ENCODE peak calls at places on chromosomes 2 and 18, in ten cellular contexts. H, D, J, P, O, C, W, B, F and K are unnamed samples.

GRCh38 chr18:78625895-78626294 is 353.7 kb upstream of the SALL3 start:
- DNase-seq in H (no peak), D (no peak), J (no peak), P (no peak), O (no peak), C (no peak), W (no peak), B (no peak), F (no peak), K (no peak)

GRCh38 chr2:190100298-190100697 is 37.8 kb upstream of the MSTN start:
- DNase-seq in H (no peak), D (no peak), J (no peak), P (no peak), O (no peak), C (no peak), W (no peak), B (no peak), F (no peak), K (no peak)

GRCh38 chr2:68330691-68331090 is 10.9 kb upstream of the CNRIP1 start:
- DNase-seq in H (no peak), D (no peak), J (no peak), P (no peak), O (peak; percentile 46), C (peak; percentile 12), W (peak; percentile 27), B (no peak), F (no peak), K (no peak)

GRCh38 chr2:239609162-239609561 is 208.3 kb upstream of the HDAC4 start:
- DNase-seq in H (no peak), D (no peak), J (no peak), P (no peak), O (no peak), C (no peak), W (no peak), B (no peak), F (no peak), K (no peak)

GRCh38 chr2:109031481-109032228 is 42.6 kb upstream of the EDAR start:
- DNase-seq in H (peak; percentile 74), D (peak; percentile 12), J (peak; percentile 63), P (peak; percentile 48), O (peak; percentile 35), C (peak; percentile 22), W (peak; percentile 26), B (peak; percentile 92), F (peak; percentile 20), K (peak; percentile 66)

GRCh38 chr2:10868465-10869314 is 43.0 kb upstream of the KCNF1 start:
- DNase-seq in H (no peak), D (peak; percentile 58), J (peak; percentile 75), P (no peak), O (peak; percentile 32), C (peak; percentile 13), W (peak; percentile 13), B (no peak), F (peak; percentile 5), K (no peak)

GRCh38 chr2:135925571-135925970 is 49.3 kb upstream of the MCM6 start:
- DNase-seq in H (no peak), D (no peak), J (no peak), P (no peak), O (peak; percentile 43), C (peak; percentile 51), W (peak; percentile 66), B (no peak), F (peak; percentile 25), K (no peak)

GRCh38 chr2:236998250-236998649 is 87.4 kb upstream of the COPS8 start:
- DNase-seq in H (no peak), D (peak; percentile 76), J (no peak), P (no peak), O (peak; percentile 64), C (peak; percentile 18), W (peak; percentile 36), B (no peak), F (peak; percentile 62), K (no peak)

GRCh38 chr2:1874101-1874865 is 130.0 kb upstream of the PXDN start:
- DNase-seq in H (no peak), D (no peak), J (no peak), P (no peak), O (no peak), C (no peak), W (no peak), B (no peak), F (no peak), K (no peak)

GRCh38 chr2:237618449-237618848 is 8.9 kb upstream of the LRRFIP1 start:
- DNase-seq in H (no peak), D (no peak), J (no peak), P (no peak), O (peak; percentile 88), C (peak; percentile 39), W (peak; percentile 75), B (no peak), F (peak; percentile 76), K (no peak)

GRCh38 chr2:45729753-45730512 is 78.5 kb downstream of the PRKCE start:
- DNase-seq in H (no peak), D (no peak), J (no peak), P (peak; percentile 13), O (no peak), C (no peak), W (peak; percentile 22), B (no peak), F (no peak), K (no peak)

GRCh38 chr2:25418944-25419677 is 77.4 kb upstream of the DNMT3A start:
- DNase-seq in H (no peak), D (no peak), J (peak; percentile 53), P (no peak), O (peak; percentile 31), C (no peak), W (peak; percentile 3), B (no peak), F (no peak), K (no peak)
- H3K4me3 ChIP-seq in H (no peak overlapping the region), D (no peak overlapping the region), J (no peak overlapping the region), P (no peak overlapping the region), O (no peak overlapping the region), C (no peak overlapping the region), W (no peak overlapping the region), B (no peak overlapping the region), F (no peak overlapping the region), K (no peak overlapping the region)

GRCh38 chr2:105396254-105397024 is 2.4 kb downstream of the FHL2 start:
- DNase-seq in H (no peak), D (peak; percentile 92), J (no peak), P (no peak), O (peak; percentile 100), C (peak; percentile 96), W (peak; percentile 99), B (no peak), F (peak; percentile 95), K (peak; percentile 80)

GRCh38 chr2:105395691-105396090 is 3.2 kb downstream of the FHL2 start:
- DNase-seq in H (no peak), D (no peak), J (no peak), P (no peak), O (no peak), C (no peak), W (no peak), B (no peak), F (peak; percentile 37), K (no peak)

GRCh38 chr2:105398522-105399206 is at the start of gene FHL2:
- DNase-seq in H (peak; percentile 68), D (peak; percentile 77), J (peak; percentile 94), P (peak; percentile 79), O (peak; percentile 94), C (peak; percentile 88), W (peak; percentile 83), B (peak; percentile 73), F (peak; percentile 82), K (peak; percentile 92)

GRCh38 chr2:105397959-105398521 is 811 bp downstream of the FHL2 start:
- DNase-seq in H (no peak), D (peak; percentile 51), J (no peak), P (peak; percentile 29), O (peak; percentile 52), C (peak; percentile 35), W (peak; percentile 48), B (no peak), F (peak; percentile 69), K (no peak)

GRCh38 chr2:105397025-105397722 is 1.7 kb downstream of the FHL2 start:
- DNase-seq in H (no peak), D (no peak), J (no peak), P (no peak), O (peak; percentile 32), C (no peak), W (no peak), B (no peak), F (peak; percentile 65), K (no peak)
- H3K4me3 ChIP-seq in H (no peak overlapping the region), D (peak overlapping the region; percentile 92), J (peak overlapping the region; percentile 95), P (no peak overlapping the region), O (peak overlapping the region; percentile 89), C (peak overlapping the region; percentile 100), W (peak overlapping the region; percentile 22), B (no peak overlapping the region), F (peak overlapping the region; percentile 99), K (no peak overlapping the region)

GRCh38 chr18:57929922-57930321 is 114.1 kb upstream of the NEDD4L start:
- DNase-seq in H (no peak), D (no peak), J (no peak), P (no peak), O (no peak), C (no peak), W (no peak), B (no peak), F (no peak), K (no peak)

GRCh38 chr18:57930476-57930875 is 113.5 kb upstream of the NEDD4L start:
- DNase-seq in H (no peak), D (no peak), J (no peak), P (no peak), O (no peak), C (no peak), W (no peak), B (no peak), F (no peak), K (no peak)

GRCh38 chr18:57927511-57927910 is 116.5 kb upstream of the NEDD4L start:
- DNase-seq in H (no peak), D (no peak), J (no peak), P (no peak), O (no peak), C (no peak), W (no peak), B (no peak), F (no peak), K (no peak)

GRCh38 chr18:57928466-57928865 is 115.6 kb upstream of the NEDD4L start:
- DNase-seq in H (no peak), D (no peak), J (no peak), P (no peak), O (no peak), C (no peak), W (no peak), B (no peak), F (no peak), K (no peak)

DNA sequence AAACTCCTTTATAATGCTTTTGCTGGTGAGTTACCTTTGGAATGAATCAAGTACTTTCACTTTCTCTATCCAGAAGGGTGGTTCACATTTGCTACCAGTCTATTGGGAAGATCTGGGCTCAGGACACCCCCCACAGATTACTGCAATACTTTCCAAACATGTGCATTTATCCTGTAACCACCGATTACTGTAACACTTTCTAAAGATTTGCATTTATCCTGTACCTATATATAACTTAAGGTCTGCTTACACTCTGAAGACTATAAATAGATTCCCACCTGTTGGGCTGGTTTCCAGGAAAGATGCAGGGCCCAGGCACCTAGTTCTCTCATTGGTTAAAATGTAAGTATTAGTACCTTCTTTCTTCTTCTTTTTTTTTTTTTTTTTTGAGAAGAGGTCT is 113.0 kb upstream of the NEDD4L start:
- DNase-seq in H (no peak), D (no peak), J (no peak), P (no peak), O (no peak), C (no peak), W (no peak), B (no peak), F (no peak), K (no peak)
- H3K4me3 ChIP-seq in H (no peak overlapping the region), D (no peak overlapping the region), J (no peak overlapping the region), P (no peak overlapping the region), O (no peak overlapping the region), C (no peak overlapping the region), W (no peak overlapping the region), B (no peak overlapping the region), F (peak overlapping the region; percentile 34), K (no peak overlapping the region)

GRCh38 chr2:88855620-88856408 is 164.3 kb downstream of the RPIA start:
- DNase-seq in H (no peak), D (no peak), J (no peak), P (no peak), O (no peak), C (no peak), W (no peak), B (no peak), F (no peak), K (no peak)
- H3K4me3 ChIP-seq in H (no peak overlapping the region), D (no peak overlapping the region), J (no peak overlapping the region), P (no peak overlapping the region), O (no peak overlapping the region), C (no peak overlapping the region), W (no peak overlapping the region), B (no peak overlapping the region), F (no peak overlapping the region), K (no peak overlapping the region)